ENCODE peak calls at places on chromosomes 3 and 15, in five cellular contexts. U, M, R, Z and K are unnamed samples.

GRCh38 chr15:40291088-40291574 is 8.3 kb upstream of the ANKRD63 start:
- DNase-seq in Z (no peak), U (peak; percentile 49), M (no peak), R (peak; percentile 36), K (peak; percentile 25)

GRCh38 chr3:36149447-36149865 is 230.8 kb upstream of the STAC start:
- DNase-seq in R (no peak), M (no peak), U (no peak), Z (no peak), K (no peak)

GRCh38 chr3:30354972-30355371 is 251.4 kb upstream of the TGFBR2 start:
- DNase-seq in R (peak; percentile 30), M (no peak), U (peak; percentile 28), Z (peak; percentile 56), K (peak; percentile 63)

GRCh38 chr3:155495387-155495786 is 201.9 kb upstream of the STRIT1 start:
- DNase-seq in Z (no peak), U (peak; percentile 0), R (no peak), M (no peak), K (no peak)

GRCh38 chr3:55721716-55722484 is 234.8 kb upstream of the WNT5A start:
- DNase-seq in R (no peak), M (peak; percentile 10), U (peak; percentile 51), Z (no peak), K (no peak)

GRCh38 chr3:191644291-191644690 is 183.3 kb downstream of the PYDC2 start:
- DNase-seq in U (no peak), R (no peak), M (no peak), Z (no peak), K (no peak)

GRCh38 chr15:63358296-63359029 is 23.2 kb downstream of the CA12 start:
- DNase-seq in U (no peak), M (no peak), R (no peak), Z (no peak), K (no peak)

GRCh38 chr15:76270876-76271275 is 40.4 kb downstream of the ETFA start:
- DNase-seq in R (no peak), Z (no peak), M (no peak), U (no peak), K (no peak)

GRCh38 chr3:11201246-11202024 is 47.1 kb downstream of the HRH1 start:
- DNase-seq in U (no peak), R (peak; percentile 97), Z (peak; percentile 28), M (no peak), K (no peak)

GRCh38 chr3:195172285-195172684 is 98.7 kb downstream of the XXYLT1 start:
- DNase-seq in U (peak; percentile 45), R (peak; percentile 75), M (no peak), Z (no peak), K (no peak)

DNA sequence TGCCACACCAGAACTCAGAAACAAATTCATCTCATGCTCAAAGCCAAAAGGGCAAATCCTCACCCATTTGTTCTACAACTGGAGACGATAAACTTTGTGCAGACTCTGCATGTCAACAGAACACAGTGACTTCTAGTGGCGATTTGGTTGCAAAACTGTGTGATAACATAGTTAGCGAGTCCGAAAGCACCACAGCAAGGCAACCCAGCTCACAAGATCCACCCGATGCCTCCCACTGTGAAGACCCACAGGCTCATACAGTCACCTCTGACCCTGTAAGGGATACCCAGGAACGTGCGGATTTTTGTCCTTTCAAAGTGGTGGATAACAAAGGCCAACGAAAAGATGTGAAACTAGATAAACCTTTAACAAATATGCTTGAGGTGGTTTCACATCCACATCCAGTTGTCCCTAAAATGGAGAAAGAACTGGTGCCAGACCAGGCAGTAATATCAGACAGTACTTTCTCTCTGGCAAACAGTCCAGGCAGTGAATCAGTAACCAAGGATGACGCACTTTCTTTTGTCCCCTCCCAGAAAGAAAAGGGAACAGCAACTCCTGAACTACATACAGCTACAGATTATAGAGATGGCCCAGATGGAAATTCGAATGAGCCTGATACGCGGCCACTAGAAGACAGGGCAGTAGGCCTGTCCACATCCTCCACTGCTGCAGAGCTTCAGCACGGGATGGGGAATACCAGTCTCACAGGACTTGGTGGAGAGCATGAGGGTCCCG is 199.7 kb downstream of the AKAP13 start:
- DNase-seq in R (no peak), U (no peak), Z (no peak), M (peak; percentile 50), K (no peak)
- TF ChIP-seq POLR2A in R (no peak), U (no peak), Z (no peak), M (no peak), K (no peak)

GRCh38 chr15:31376511-31376910 is 49.9 kb downstream of the KLF13 start:
- DNase-seq in R (no peak), Z (no peak), M (no peak), U (no peak), K (no peak)
- H3K4me1 ChIP-seq in R (no peaks in the 10 kb centered on the region), Z (peaks cover 7% of the 10 kb centered on the region), M (no peaks in the 10 kb centered on the region), U (peaks cover 5% of the 10 kb centered on the region), K (no peaks in the 10 kb centered on the region)

GRCh38 chr3:124207873-124208473 is 216.0 kb upstream of the ROPN1 start:
- DNase-seq in Z (no peak), M (no peak), R (no peak), U (no peak), K (no peak)
- TF ChIP-seq POLR2A in Z (no peak), M (no peak), R (no peak), U (no peak), K (no peak)

DNA sequence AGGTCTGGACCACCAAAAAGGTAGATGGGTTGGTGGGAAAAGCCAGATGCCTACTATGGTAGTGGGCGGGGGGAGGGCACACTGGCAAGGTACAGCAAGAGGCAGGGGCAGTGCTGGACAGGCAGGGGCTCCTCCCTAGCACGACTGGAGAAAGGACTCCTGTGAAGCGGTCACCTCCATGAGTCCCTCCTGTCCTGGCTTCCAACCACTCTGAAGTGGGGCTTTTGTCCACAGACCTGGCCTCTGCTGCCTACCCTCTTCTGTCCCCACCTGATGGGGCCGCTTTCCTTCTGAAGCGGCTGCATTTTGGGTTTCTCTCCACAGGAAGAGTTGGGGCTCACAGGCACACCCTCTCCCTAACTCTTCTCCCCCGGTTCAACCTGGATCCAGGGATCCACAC is 2.7 kb upstream of the SPTBN5 start:
- DNase-seq in R (no peak), Z (no peak), U (no peak), M (no peak), K (no peak)
- H3K4me1 ChIP-seq in R (peaks cover 16% of the 10 kb centered on the region), Z (peaks cover 30% of the 10 kb centered on the region), U (peaks cover 6% of the 10 kb centered on the region), M (no peaks in the 10 kb centered on the region), K (peaks cover 3% of the 10 kb centered on the region)

DNA sequence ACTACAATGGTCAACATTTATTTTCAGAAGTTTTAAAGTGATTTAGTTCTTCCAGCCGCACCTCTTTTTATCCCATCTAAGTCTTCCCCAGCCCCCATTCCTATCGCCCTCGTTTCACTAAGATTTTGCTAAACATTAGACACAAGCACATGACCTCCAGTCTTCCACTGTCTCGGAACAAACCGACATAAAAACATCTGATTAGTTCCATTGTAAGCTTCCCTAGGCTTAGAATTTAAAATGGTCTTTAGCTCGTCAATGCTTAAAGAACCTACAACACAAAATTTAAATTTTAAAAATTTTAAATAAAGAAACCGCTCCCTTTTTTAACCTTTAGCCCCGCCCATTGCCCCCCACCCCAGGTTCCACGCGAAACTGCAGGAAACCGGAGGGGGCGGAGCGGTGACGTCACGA is 273 bp upstream of the TSC22D2 start:
- DNase-seq in U (peak; percentile 74), Z (no peak), M (peak; percentile 94), R (no peak), K (peak; percentile 95)
- TF ChIP-seq POLR2A in U (no peak), Z (peak; percentile 33), M (no peak), R (no peak), K (no peak)

GRCh38 chr3:152270145-152270870 is 1.6 kb downstream of the MBNL1 start:
- DNase-seq in Z (peak; percentile 39), M (no peak), R (peak; percentile 51), U (no peak), K (peak; percentile 31)

GRCh38 chr3:152271465-152272035 is 2.8 kb downstream of the MBNL1 start:
- DNase-seq in R (peak; percentile 59), U (no peak), M (no peak), Z (no peak), K (no peak)

GRCh38 chr3:152269423-152270144 is 855 bp downstream of the MBNL1 start:
- DNase-seq in U (peak; percentile 94), M (peak; percentile 50), R (peak; percentile 82), Z (peak; percentile 46), K (peak; percentile 69)

GRCh38 chr3:152272771-152273242 is 4.1 kb downstream of the MBNL1 start:
- DNase-seq in R (peak; percentile 87), Z (no peak), M (no peak), U (peak; percentile 94), K (no peak)

DNA sequence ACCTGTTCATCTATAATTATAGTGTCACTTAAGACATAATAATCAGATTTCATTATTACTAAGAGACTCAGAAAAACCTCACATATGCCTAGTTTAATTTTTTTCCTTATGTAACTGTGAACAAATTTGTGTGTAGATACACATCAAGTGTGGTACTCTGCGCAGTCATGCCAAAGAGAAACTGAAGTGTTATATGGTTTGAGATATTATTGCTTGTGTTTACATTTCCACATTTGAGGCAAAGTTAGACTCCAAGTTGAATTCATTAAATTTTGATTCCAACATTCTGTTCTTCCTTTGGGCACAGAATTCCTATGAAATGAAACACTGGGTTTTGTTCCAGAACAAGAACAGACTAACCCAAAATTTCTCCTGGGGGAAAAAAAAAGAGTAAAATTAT is 2.2 kb downstream of the MBNL1 start:
- DNase-seq in M (no peak), Z (no peak), U (no peak), R (peak; percentile 42), K (no peak)
- H3K4me1 ChIP-seq in M (no peaks in the 10 kb centered on the region), Z (peaks cover 67% of the 10 kb centered on the region), U (peaks cover 9% of the 10 kb centered on the region), R (peaks cover 59% of the 10 kb centered on the region), K (peaks cover 3% of the 10 kb centered on the region)

DNA sequence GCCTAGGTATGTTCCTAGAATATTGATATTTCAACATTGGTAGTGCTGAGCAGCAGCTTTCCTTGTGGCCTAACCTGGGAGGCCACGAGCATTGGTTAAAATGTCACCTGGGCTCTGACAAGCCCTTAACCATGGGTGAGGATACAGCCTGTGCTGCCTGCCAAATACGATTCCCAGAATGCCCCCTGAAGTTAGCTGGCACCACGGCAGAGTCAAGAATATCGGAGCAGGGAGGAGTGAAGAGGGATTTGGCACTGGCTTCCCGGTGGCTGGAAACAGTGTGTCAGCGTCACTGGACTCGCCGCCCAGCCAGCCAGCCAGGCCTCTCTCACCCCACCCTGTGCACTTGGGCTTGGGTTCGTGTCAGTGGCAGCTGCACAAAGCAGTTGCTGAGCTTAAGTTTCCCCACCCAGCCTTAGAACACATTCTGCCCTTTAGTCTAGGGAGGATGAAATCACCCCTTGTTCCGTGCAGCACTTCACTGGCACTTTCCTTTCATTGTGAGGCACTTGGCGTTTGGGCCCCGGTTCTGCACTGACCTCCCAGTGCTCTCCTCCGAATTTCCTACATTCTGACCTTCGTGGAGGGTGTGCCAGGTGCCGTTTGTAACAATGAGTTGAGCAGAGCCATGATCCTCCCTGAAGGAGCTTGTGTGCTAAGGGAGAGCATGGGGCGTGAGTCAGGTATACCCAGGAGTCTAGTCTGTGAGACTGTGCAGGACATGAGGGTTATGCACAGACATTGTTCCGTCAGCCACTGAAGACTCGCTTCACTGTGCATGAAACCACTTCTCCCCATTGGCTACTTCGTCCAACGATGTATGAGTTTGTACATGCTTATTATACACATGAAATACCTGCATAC is 152.8 kb upstream of the BHLHE40 start:
- DNase-seq in R (peak; percentile 49), Z (no peak), M (peak; percentile 50), U (no peak), K (peak; percentile 14)
- TF ChIP-seq POLR2A in R (no peak), Z (no peak), M (no peak), U (no peak), K (no peak)